ENCODE peak calls at places on chromosomes 12 and 14, in nine cellular contexts. One of them, this sample, is unnamed.

GRCh38 chr12:120361506-120362208 is 7.3 kb downstream of the MSI1 start:
- DNase-seq in T-helper 17 cell: no peak
- DNase-seq in H7: peak
- DNase-seq in suprapubic skin: no peak
- DNase-seq in H4: no peak
- DNase-seq in germinal center: peak
- DNase-seq in activated CD4-positive, alpha-beta T cell treated with anti-CD3 and anti-CD28 coated beads, Interleukin-2, amount 10 ng/mL, durations not matched to agents 7 days and 5 days: no peak
- DNase-seq in nephron progenitor cell: peak
- DNase-seq in kidney epithelial cell: peak
- DNase-seq in this sample: no peak

GRCh38 chr12:93865751-93866150 is 188.6 kb downstream of the CRADD start:
- DNase-seq in activated CD4-positive, alpha-beta T cell treated with anti-CD3 and anti-CD28 coated beads, Interleukin-2, amount 10 ng/mL, durations not matched to agents 7 days and 5 days: no peak
- DNase-seq in suprapubic skin: no peak
- DNase-seq in germinal center: no peak
- DNase-seq in H4: no peak
- DNase-seq in nephron progenitor cell: no peak
- DNase-seq in kidney epithelial cell: no peak
- DNase-seq in T-helper 17 cell: no peak
- DNase-seq in H7: no peak
- DNase-seq in this sample: no peak

GRCh38 chr14:20409226-20409625 is 4.1 kb downstream of the TEP1 start:
- DNase-seq in nephron progenitor cell: no peak
- DNase-seq in kidney epithelial cell: no peak
- DNase-seq in H7: no peak
- DNase-seq in H4: no peak
- DNase-seq in germinal center: no peak
- DNase-seq in T-helper 17 cell: no peak
- DNase-seq in suprapubic skin: no peak
- DNase-seq in activated CD4-positive, alpha-beta T cell treated with anti-CD3 and anti-CD28 coated beads, Interleukin-2, amount 10 ng/mL, durations not matched to agents 7 days and 5 days: no peak
- DNase-seq in this sample: no peak

GRCh38 chr12:98513379-98514318 is 1.7 kb upstream of the TMPO start:
- DNase-seq in H7: no peak
- DNase-seq in activated CD4-positive, alpha-beta T cell treated with anti-CD3 and anti-CD28 coated beads, Interleukin-2, amount 10 ng/mL, durations not matched to agents 7 days and 5 days: no peak
- DNase-seq in H4: no peak
- DNase-seq in germinal center: peak
- DNase-seq in kidney epithelial cell: no peak
- DNase-seq in T-helper 17 cell: no peak
- DNase-seq in suprapubic skin: no peak
- DNase-seq in nephron progenitor cell: no peak
- DNase-seq in this sample: no peak

GRCh38 chr14:50520947-50521815 is 11.2 kb downstream of the MAP4K5 start:
- DNase-seq in H4: no peak
- DNase-seq in suprapubic skin: no peak
- DNase-seq in nephron progenitor cell: no peak
- DNase-seq in kidney epithelial cell: no peak
- DNase-seq in H7: no peak
- DNase-seq in germinal center: no peak
- DNase-seq in T-helper 17 cell: no peak
- DNase-seq in activated CD4-positive, alpha-beta T cell treated with anti-CD3 and anti-CD28 coated beads, Interleukin-2, amount 10 ng/mL, durations not matched to agents 7 days and 5 days: peak
- DNase-seq in this sample: no peak

GRCh38 chr14:99437706-99438105 is 43.0 kb downstream of the SETD3 start:
- DNase-seq in germinal center: no peak
- DNase-seq in kidney epithelial cell: no peak
- DNase-seq in suprapubic skin: no peak
- DNase-seq in nephron progenitor cell: no peak
- DNase-seq in T-helper 17 cell: no peak
- DNase-seq in H7: no peak
- DNase-seq in H4: no peak
- DNase-seq in activated CD4-positive, alpha-beta T cell treated with anti-CD3 and anti-CD28 coated beads, Interleukin-2, amount 10 ng/mL, durations not matched to agents 7 days and 5 days: no peak
- DNase-seq in this sample: no peak

GRCh38 chr14:23562822-23563472 is 4.6 kb downstream of the AP1G2 start:
- DNase-seq in kidney epithelial cell: no peak
- DNase-seq in H4: peak
- DNase-seq in suprapubic skin: no peak
- DNase-seq in germinal center: peak
- DNase-seq in H7: peak
- DNase-seq in activated CD4-positive, alpha-beta T cell treated with anti-CD3 and anti-CD28 coated beads, Interleukin-2, amount 10 ng/mL, durations not matched to agents 7 days and 5 days: peak
- DNase-seq in nephron progenitor cell: peak
- DNase-seq in T-helper 17 cell: peak
- DNase-seq in this sample: no peak

GRCh38 chr14:99389171-99389826 is 91.4 kb downstream of the SETD3 start:
- DNase-seq in kidney epithelial cell: no peak
- DNase-seq in H4: no peak
- DNase-seq in suprapubic skin: no peak
- DNase-seq in H7: peak
- DNase-seq in activated CD4-positive, alpha-beta T cell treated with anti-CD3 and anti-CD28 coated beads, Interleukin-2, amount 10 ng/mL, durations not matched to agents 7 days and 5 days: no peak
- DNase-seq in germinal center: peak
- DNase-seq in nephron progenitor cell: peak
- DNase-seq in T-helper 17 cell: peak
- DNase-seq in this sample: no peak

GRCh38 chr14:55097894-55098560 is 31.0 kb upstream of the LGALS3 start:
- DNase-seq in kidney epithelial cell: no peak
- DNase-seq in germinal center: peak
- DNase-seq in nephron progenitor cell: no peak
- DNase-seq in H7: no peak
- DNase-seq in activated CD4-positive, alpha-beta T cell treated with anti-CD3 and anti-CD28 coated beads, Interleukin-2, amount 10 ng/mL, durations not matched to agents 7 days and 5 days: peak
- DNase-seq in T-helper 17 cell: no peak
- DNase-seq in H4: no peak
- DNase-seq in suprapubic skin: no peak
- DNase-seq in this sample: peak

GRCh38 chr14:59455411-59455810 is 9.8 kb downstream of the GPR135 start:
- DNase-seq in H4: no peak
- DNase-seq in H7: no peak
- DNase-seq in T-helper 17 cell: no peak
- DNase-seq in kidney epithelial cell: no peak
- DNase-seq in nephron progenitor cell: no peak
- DNase-seq in germinal center: no peak
- DNase-seq in suprapubic skin: no peak
- DNase-seq in activated CD4-positive, alpha-beta T cell treated with anti-CD3 and anti-CD28 coated beads, Interleukin-2, amount 10 ng/mL, durations not matched to agents 7 days and 5 days: no peak
- DNase-seq in this sample: no peak

GRCh38 chr12:3122841-3123678 is 45.9 kb downstream of the TSPAN9 start:
- DNase-seq in nephron progenitor cell: no peak
- DNase-seq in H7: peak
- DNase-seq in T-helper 17 cell: no peak
- DNase-seq in suprapubic skin: no peak
- DNase-seq in kidney epithelial cell: no peak
- DNase-seq in germinal center: no peak
- DNase-seq in H4: no peak
- DNase-seq in activated CD4-positive, alpha-beta T cell treated with anti-CD3 and anti-CD28 coated beads, Interleukin-2, amount 10 ng/mL, durations not matched to agents 7 days and 5 days: no peak
- DNase-seq in this sample: no peak